ENCODE peak calls at places on chromosomes 2 and 18, in ten cellular contexts. K, X, T, D, B, P, V, E, U and A are unnamed samples.

GRCh38 chr2:7633556-7634153 is 716.4 kb downstream of the RNF144A start:
- DNase-seq in K (no peak), X (no peak), T (no peak), D (peak), B (no peak), P (no peak), V (no peak), E (no peak), U (no peak), A (no peak)

GRCh38 chr18:59380706-59381105 is 21.6 kb upstream of the LMAN1 start:
- DNase-seq in K (no peak), X (no peak), T (no peak), D (no peak), B (no peak), P (no peak), V (no peak), E (no peak), U (no peak), A (no peak)

GRCh38 chr2:3585239-3586109 is 9.4 kb upstream of the COLEC11 start:
- DNase-seq in K (no peak), X (peak), T (no peak), D (no peak), B (peak), P (peak), V (no peak), E (peak), U (peak), A (no peak)

GRCh38 chr18:58348947-58349346 is 279.9 kb downstream of the ALPK2 start:
- DNase-seq in K (no peak), X (no peak), T (no peak), D (no peak), B (no peak), P (no peak), V (no peak), E (no peak), U (no peak), A (no peak)

GRCh38 chr2:196333397-196333796 is 162.0 kb upstream of the STK17B start:
- DNase-seq in K (no peak), X (no peak), T (no peak), D (no peak), B (no peak), P (no peak), V (no peak), E (no peak), U (no peak), A (no peak)

GRCh38 chr2:239817011-239817490 is 208.1 kb downstream of the NDUFA10 start:
- DNase-seq in K (no peak), X (no peak), T (peak), D (no peak), B (no peak), P (no peak), V (no peak), E (no peak), U (no peak), A (no peak)

GRCh38 chr18:13107074-13107473 is 111.5 kb upstream of the LDLRAD4 start:
- DNase-seq in K (no peak), X (peak), T (no peak), D (no peak), B (no peak), P (no peak), V (no peak), E (peak), U (no peak), A (no peak)

GRCh38 chr2:101745711-101746694 is 48.5 kb downstream of the MAP4K4 start:
- DNase-seq in K (no peak), X (peak), T (no peak), D (no peak), B (peak), P (no peak), V (no peak), E (peak), U (peak), A (no peak)

GRCh38 chr2:12504443-12504842 is 212.3 kb upstream of the TRIB2 start:
- DNase-seq in K (no peak), X (peak), T (no peak), D (no peak), B (peak), P (no peak), V (no peak), E (no peak), U (no peak), A (no peak)

GRCh38 chr2:46241344-46241743 is 55.9 kb upstream of the EPAS1 start:
- DNase-seq in K (no peak), X (peak), T (no peak), D (peak), B (no peak), P (no peak), V (no peak), E (no peak), U (no peak), A (peak)

GRCh38 chr2:129129087-129129486 is 810.4 kb upstream of the HS6ST1 start:
- DNase-seq in K (no peak), X (no peak), T (no peak), D (no peak), B (no peak), P (no peak), V (no peak), E (no peak), U (no peak), A (no peak)

GRCh38 chr2:136423516-136423996 is 305.6 kb upstream of the CXCR4 start:
- DNase-seq in K (peak), X (peak), T (peak), D (peak), B (peak), P (peak), V (no peak), E (peak), U (peak), A (peak)

GRCh38 chr2:199443589-199444130 is 14.1 kb downstream of the SATB2 start:
- DNase-seq in K (no peak), X (peak), T (no peak), D (no peak), B (no peak), P (no peak), V (no peak), E (no peak), U (no peak), A (no peak)

GRCh38 chr2:40256649-40257048 is 195.2 kb downstream of the SLC8A1 start:
- DNase-seq in K (no peak), X (no peak), T (no peak), D (no peak), B (no peak), P (no peak), V (no peak), E (no peak), U (no peak), A (peak)

GRCh38 chr2:65501836-65502235 is 69.4 kb upstream of the SPRED2 start:
- DNase-seq in K (no peak), X (no peak), T (no peak), D (no peak), B (no peak), P (no peak), V (no peak), E (no peak), U (no peak), A (no peak)

GRCh38 chr2:233000886-233001750 is 11.9 kb downstream of the NGEF start:
- DNase-seq in K (no peak), X (no peak), T (peak), D (no peak), B (no peak), P (no peak), V (no peak), E (no peak), U (no peak), A (no peak)

GRCh38 chr2:178787934-178788333 is 19.3 kb downstream of the TTN start:
- DNase-seq in K (no peak), X (no peak), T (no peak), D (no peak), B (no peak), P (no peak), V (no peak), E (no peak), U (no peak), A (no peak)

GRCh38 chr2:100109986-100110980 is 32.1 kb downstream of the AFF3 start:
- DNase-seq in K (no peak), X (no peak), T (no peak), D (no peak), B (no peak), P (no peak), V (no peak), E (no peak), U (no peak), A (no peak)

GRCh38 chr18:69795785-69796184 is 151.9 kb downstream of the CD226 start:
- DNase-seq in K (no peak), X (no peak), T (no peak), D (no peak), B (peak), P (no peak), V (no peak), E (no peak), U (peak), A (no peak)

GRCh38 chr2:65436825-65437221 is 4.4 kb upstream of the SPRED2 start:
- DNase-seq in K (no peak), X (no peak), T (no peak), D (no peak), B (peak), P (no peak), V (peak), E (no peak), U (no peak), A (no peak)

GRCh38 chr18:52312321-52312720 is 27.7 kb upstream of the DCC start:
- DNase-seq in K (no peak), X (no peak), T (no peak), D (peak), B (no peak), P (no peak), V (no peak), E (no peak), U (no peak), A (no peak)

GRCh38 chr18:50004013-50004412 is 190.7 kb upstream of the ACAA2 start:
- DNase-seq in K (no peak), X (no peak), T (no peak), D (no peak), B (no peak), P (no peak), V (no peak), E (no peak), U (no peak), A (no peak)

GRCh38 chr2:12006841-12007240 is 260.4 kb downstream of the LPIN1 start:
- DNase-seq in K (no peak), X (no peak), T (no peak), D (no peak), B (peak), P (no peak), V (no peak), E (no peak), U (no peak), A (no peak)

GRCh38 chr2:143110759-143111428 is 18.3 kb upstream of the ARHGAP15 start:
- DNase-seq in K (peak), X (peak), T (no peak), D (peak), B (peak), P (peak), V (peak), E (peak), U (peak), A (peak)

GRCh38 chr2:229083606-229084349 is 187.3 kb downstream of the PID1 start:
- DNase-seq in K (no peak), X (no peak), T (no peak), D (peak), B (no peak), P (no peak), V (no peak), E (no peak), U (no peak), A (no peak)

GRCh38 chr2:189685540-189686229 is 11.2 kb downstream of the ANKAR start:
- DNase-seq in K (no peak), X (peak), T (no peak), D (no peak), B (peak), P (peak), V (peak), E (peak), U (peak), A (peak)

GRCh38 chr18:59109375-59109774 is 30.3 kb upstream of the SEC11C start:
- DNase-seq in K (no peak), X (peak), T (no peak), D (no peak), B (no peak), P (no peak), V (no peak), E (no peak), U (no peak), A (no peak)